ENCODE peak calls at places on chromosome X, in six cellular contexts. P is neural crest cell, B is tibial nerve, A is BE2C, N is IMR-90, R is activated B cell treated with CpG ODN at 0.5 μM for 24 hours. F is an unnamed sample.

GRCh38 chrX:7318246-7318645 is 170.3 kb upstream of the PUDP start:
- DNase-seq in N (peak; percentile 24), B (no peak), P (no peak), R (no peak), A (no peak), F (no peak)

GRCh38 chrX:154352466-154352865 is 22.0 kb downstream of the FLNA start:
- DNase-seq in R (no peak), N (no peak), A (no peak), B (no peak), P (no peak), F (no peak)

GRCh38 chrX:41512394-41512793 is 65.3 kb downstream of the NYX start:
- DNase-seq in N (no peak), R (no peak), B (no peak), P (no peak), A (no peak), F (no peak)

GRCh38 chrX:119549327-119550016 is 15.7 kb downstream of the STEEP1 start:
- DNase-seq in A (no peak), R (no peak), B (no peak), P (no peak), N (no peak), F (no peak)

GRCh38 chrX:118523920-118524319 is 28.3 kb downstream of the DOCK11 start:
- DNase-seq in P (no peak), B (no peak), R (no peak), N (no peak), A (no peak), F (no peak)

GRCh38 chrX:39310925-39311324 is 509.7 kb downstream of the MID1IP1 start:
- DNase-seq in P (no peak), R (no peak), B (no peak), N (no peak), A (no peak), F (no peak)

GRCh38 chrX:123153846-123154335 is 30.2 kb upstream of the GRIA3 start:
- DNase-seq in P (no peak), A (no peak), B (no peak), N (no peak), R (no peak), F (no peak)

GRCh38 chrX:465418-465817 is 78.7 kb upstream of the PPP2R3B start:
- DNase-seq in R (no peak), N (no peak), B (no peak), A (no peak), P (no peak), F (no peak)

GRCh38 chrX:132984058-132984650 is 25.7 kb upstream of the HS6ST2 start:
- DNase-seq in B (no peak), A (peak; percentile 46), R (no peak), P (no peak), N (no peak), F (peak; percentile 24)

GRCh38 chrX:20487227-20487626 is 220.5 kb upstream of the RPS6KA3 start:
- DNase-seq in A (no peak), P (no peak), B (no peak), R (no peak), N (peak; percentile 24), F (no peak)

GRCh38 chrX:47158131-47158530 is 13.1 kb downstream of the RBM10 start:
- DNase-seq in P (no peak), R (no peak), A (no peak), N (no peak), B (no peak), F (no peak)

GRCh38 chrX:16666541-16666940 is 16.6 kb downstream of the S100G start:
- DNase-seq in N (peak; percentile 61), R (no peak), B (no peak), A (no peak), P (no peak), F (no peak)

GRCh38 chrX:136850441-136851175 is 29.9 kb downstream of the RBMX start:
- DNase-seq in R (no peak), B (no peak), A (no peak), P (no peak), N (no peak), F (no peak)

GRCh38 chrX:69109706-69110635 is 55.3 kb downstream of the PJA1 start:
- DNase-seq in R (no peak), N (peak; percentile 73), B (peak; percentile 6), A (peak; percentile 28), P (no peak), F (no peak)

GRCh38 chrX:57933321-57933720 is 23.1 kb upstream of the ZXDA start:
- DNase-seq in B (no peak), P (no peak), N (no peak), A (no peak), R (no peak), F (no peak)

GRCh38 chrX:110409925-110410324 is 51.3 kb downstream of the RTL9 start:
- DNase-seq in N (peak; percentile 73), P (no peak), A (no peak), R (no peak), B (no peak), F (no peak)

GRCh38 chrX:120768681-120769080 is 107.0 kb downstream of the CT47B1 start:
- DNase-seq in P (no peak), R (no peak), A (no peak), B (no peak), N (peak; percentile 35), F (no peak)

GRCh38 chrX:132631579-132632232 is 142.9 kb upstream of the MBNL3 start:
- DNase-seq in B (no peak), A (no peak), R (no peak), N (peak; percentile 40), P (no peak), F (no peak)

GRCh38 chrX:24594531-24594930 is 52.6 kb downstream of the PCYT1B start:
- DNase-seq in R (no peak), A (no peak), B (no peak), N (no peak), P (no peak), F (no peak)

GRCh38 chrX:124960454-124960853 is 359.2 kb upstream of the TEX13C start:
- DNase-seq in N (no peak), A (no peak), R (no peak), P (no peak), B (no peak), F (no peak)

GRCh38 chrX:19991350-19991718 is 473 bp upstream of the BCLAF3 start:
- DNase-seq in A (no peak), R (no peak), N (no peak), P (no peak), B (no peak), F (no peak)

GRCh38 chrX:31071262-31071661 is 579 bp downstream of the FTHL17 start:
- DNase-seq in P (no peak), R (no peak), B (no peak), A (no peak), N (no peak), F (no peak)

GRCh38 chrX:153907456-153907855 is 3.0 kb downstream of the AVPR2 start:
- DNase-seq in P (no peak), R (no peak), A (no peak), B (no peak), N (no peak), F (no peak)

GRCh38 chrX:140298946-140299345 is 205.9 kb downstream of the SOX3 start:
- DNase-seq in A (no peak), B (no peak), N (no peak), R (no peak), P (no peak), F (no peak)
- TF ChIP-seq CTCF in A (no peak), B (no peak), N (no peak), R (no peak), P (no peak), F (no peak)

DNA sequence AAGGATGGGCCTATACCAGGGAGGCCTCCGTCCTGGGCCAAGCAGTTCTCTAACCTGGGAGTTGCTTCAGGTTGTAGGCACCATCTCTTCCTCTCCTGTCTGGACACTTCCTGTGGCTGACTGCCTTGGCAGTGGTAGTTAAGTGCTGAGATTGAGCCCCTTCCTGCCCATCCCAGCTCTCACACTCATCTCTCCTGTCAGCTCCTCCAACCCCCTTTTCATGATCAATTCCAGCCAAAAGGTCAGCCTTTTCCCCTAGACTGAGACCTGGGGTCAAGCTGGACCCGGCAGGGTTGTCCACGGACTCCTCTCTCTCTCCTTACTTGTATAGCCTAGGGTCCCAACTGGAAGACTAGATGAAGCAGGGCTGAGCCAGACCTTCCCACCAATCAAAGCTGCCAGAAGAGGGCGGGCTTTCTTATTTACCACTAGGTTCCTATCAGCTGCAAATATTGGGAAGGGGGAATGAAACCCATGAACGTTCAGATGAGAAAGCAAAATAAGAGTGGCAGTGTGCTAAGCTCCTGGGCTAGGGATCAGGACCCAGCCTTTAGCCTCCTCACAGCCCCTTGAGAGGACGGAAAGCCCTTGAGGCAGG is 34.5 kb downstream of the KDM5C start:
- DNase-seq in P (no peak), N (no peak), A (no peak), B (no peak), R (no peak), F (no peak)
- TF ChIP-seq CTCF in P (peak; percentile 24), N (peak; percentile 11), A (peak; percentile 20), B (no peak), R (no peak), F (no peak)

DNA sequence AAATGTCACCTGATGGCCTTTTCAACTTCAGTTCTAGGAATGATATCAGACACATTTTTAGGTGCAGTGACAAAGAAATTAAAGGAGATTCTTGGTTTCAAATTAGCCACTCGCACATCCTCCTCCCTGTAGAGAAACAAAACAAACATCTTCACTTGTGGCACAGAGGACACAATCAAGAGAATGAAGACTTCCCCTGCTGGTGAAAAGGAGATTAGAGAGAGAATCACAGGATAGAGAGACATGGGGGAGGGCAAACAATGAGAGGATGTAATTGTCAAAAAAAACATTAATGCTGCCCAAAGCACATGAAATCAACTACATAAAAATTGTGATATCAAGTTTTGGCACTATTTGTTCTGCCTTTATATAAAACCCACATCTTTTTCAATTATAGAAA is 34.5 kb downstream of the ACE2 start:
- DNase-seq in N (no peak), A (no peak), B (no peak), P (no peak), R (no peak), F (no peak)
- TF ChIP-seq CTCF in N (no peak), A (peak; percentile 18), B (no peak), P (peak; percentile 28), R (no peak), F (peak; percentile 44)

DNA sequence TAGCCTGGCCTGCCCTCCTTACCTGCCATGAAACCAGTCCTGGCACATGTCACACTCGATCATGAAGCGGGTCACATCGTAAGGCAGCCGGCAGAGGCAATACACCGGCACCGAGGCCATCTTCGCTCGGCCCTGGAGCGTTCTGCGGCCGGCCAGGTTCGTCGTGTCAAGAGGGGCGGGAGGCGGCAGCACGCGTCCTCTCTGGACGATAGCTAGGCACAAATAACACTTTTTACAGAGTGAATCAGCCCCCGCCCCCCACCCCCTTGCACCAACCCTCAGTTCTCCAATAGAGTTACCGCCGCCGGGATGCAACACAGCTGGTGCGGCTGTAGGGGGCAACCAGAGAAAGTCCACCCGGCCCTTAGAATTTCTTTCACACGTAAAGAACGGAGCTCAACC is 1.7 kb downstream of the PHF8 start:
- DNase-seq in P (peak; percentile 25), N (peak; percentile 63), B (peak; percentile 18), R (peak; percentile 14), A (peak; percentile 68), F (no peak)
- TF ChIP-seq CTCF in P (peak; percentile 45), N (peak; percentile 38), B (peak; percentile 28), R (no peak), A (peak; percentile 33), F (peak; percentile 48)

GRCh38 chrX:138748480-138748879 is 37.0 kb upstream of the FGF13 start:
- DNase-seq in R (no peak), B (no peak), P (no peak), N (peak; percentile 6), A (no peak), F (no peak)
- TF ChIP-seq CTCF in R (no peak), B (peak; percentile 21), P (peak; percentile 77), N (peak; percentile 48), A (peak; percentile 2), F (peak; percentile 81)

F was measured in type B pancreatic cell.